ENCODE peak calls at places on chromosome 3, in four cellular contexts. One of them, this sample, is unnamed.

GRCh38 chr3:4520013-4520881 is 27.1 kb downstream of the ITPR1 start:
- DNase-seq in PC-3: no peak
- DNase-seq in spleen: no peak
- DNase-seq in endodermal cell: no peak
- DNase-seq in this sample: no peak

GRCh38 chr3:37607604-37608003 is 254.1 kb upstream of the CTDSPL start:
- DNase-seq in spleen: no peak
- DNase-seq in endodermal cell: no peak
- DNase-seq in PC-3: no peak
- DNase-seq in this sample: no peak

GRCh38 chr3:40970067-40970466 is 229.2 kb upstream of the CTNNB1 start:
- DNase-seq in PC-3: peak
- DNase-seq in spleen: no peak
- DNase-seq in endodermal cell: no peak
- DNase-seq in this sample: no peak

GRCh38 chr3:112378989-112379692 is 46.2 kb downstream of the CD200 start:
- DNase-seq in spleen: no peak
- DNase-seq in endodermal cell: no peak
- DNase-seq in PC-3: no peak
- DNase-seq in this sample: no peak

GRCh38 chr3:50154476-50154839 is 666 bp upstream of the SEMA3F start:
- DNase-seq in PC-3: no peak
- DNase-seq in spleen: no peak
- DNase-seq in endodermal cell: no peak
- DNase-seq in this sample: no peak

GRCh38 chr3:82627733-82628132 is 866.3 kb upstream of the GBE1 start:
- DNase-seq in spleen: no peak
- DNase-seq in endodermal cell: no peak
- DNase-seq in PC-3: no peak
- DNase-seq in this sample: no peak

GRCh38 chr3:14228611-14229470 is 50.2 kb downstream of the LSM3 start:
- DNase-seq in endodermal cell: peak
- DNase-seq in spleen: no peak
- DNase-seq in PC-3: peak
- DNase-seq in this sample: no peak

GRCh38 chr3:132285620-132285945 is 31.6 kb upstream of the ACP3 start:
- DNase-seq in spleen: no peak
- DNase-seq in PC-3: no peak
- DNase-seq in endodermal cell: no peak
- DNase-seq in this sample: no peak

GRCh38 chr3:74353039-74353438 is 261.4 kb downstream of the CNTN3 start:
- DNase-seq in spleen: no peak
- DNase-seq in PC-3: no peak
- DNase-seq in endodermal cell: peak
- DNase-seq in this sample: no peak

GRCh38 chr3:11201246-11202024 is 47.1 kb downstream of the HRH1 start:
- DNase-seq in endodermal cell: no peak
- DNase-seq in PC-3: peak
- DNase-seq in spleen: no peak
- DNase-seq in this sample: no peak

GRCh38 chr3:39327746-39328349 is 1.7 kb upstream of the CCR8 start:
- DNase-seq in PC-3: no peak
- DNase-seq in endodermal cell: no peak
- DNase-seq in spleen: no peak
- DNase-seq in this sample: no peak

GRCh38 chr3:171622126-171622525 is 161.9 kb upstream of the TNIK start:
- DNase-seq in endodermal cell: no peak
- DNase-seq in spleen: no peak
- DNase-seq in PC-3: no peak
- DNase-seq in this sample: no peak

GRCh38 chr3:126959921-126960603 is 22.9 kb upstream of the PLXNA1 start:
- DNase-seq in spleen: peak
- DNase-seq in endodermal cell: peak
- DNase-seq in PC-3: peak
- DNase-seq in this sample: no peak

GRCh38 chr3:73351423-73352071 is 273.2 kb downstream of the PDZRN3 start:
- DNase-seq in endodermal cell: no peak
- DNase-seq in spleen: no peak
- DNase-seq in PC-3: no peak
- DNase-seq in this sample: no peak

GRCh38 chr3:119571230-119571629 is 8.1 kb upstream of the ADPRH start:
- DNase-seq in endodermal cell: no peak
- DNase-seq in spleen: no peak
- DNase-seq in PC-3: no peak
- DNase-seq in this sample: no peak

GRCh38 chr3:55609230-55610100 is 122.4 kb upstream of the WNT5A start:
- DNase-seq in PC-3: peak
- DNase-seq in endodermal cell: no peak
- DNase-seq in spleen: no peak
- DNase-seq in this sample: peak

GRCh38 chr3:80688814-80689213 is 921.0 kb upstream of the ROBO1 start:
- DNase-seq in endodermal cell: no peak
- DNase-seq in PC-3: peak
- DNase-seq in spleen: no peak
- DNase-seq in this sample: no peak

GRCh38 chr3:66778107-66778506 is 220.0 kb upstream of the KBTBD8 start:
- DNase-seq in endodermal cell: no peak
- DNase-seq in PC-3: no peak
- DNase-seq in spleen: no peak
- DNase-seq in this sample: no peak

GRCh38 chr3:13229291-13229949 is 156.2 kb upstream of the IQSEC1 start:
- DNase-seq in PC-3: peak
- DNase-seq in endodermal cell: peak
- DNase-seq in spleen: no peak
- DNase-seq in this sample: peak

GRCh38 chr3:172280406-172281051 is 167.7 kb downstream of the GHSR start:
- DNase-seq in endodermal cell: no peak
- DNase-seq in PC-3: no peak
- DNase-seq in spleen: no peak
- DNase-seq in this sample: no peak

GRCh38 chr3:66037986-66038369 is 740 bp downstream of the MAGI1 start:
- DNase-seq in PC-3: no peak
- DNase-seq in spleen: no peak
- DNase-seq in endodermal cell: peak
- DNase-seq in this sample: peak

GRCh38 chr3:141793476-141794260 is 30.5 kb downstream of the GRK7 start:
- DNase-seq in PC-3: no peak
- DNase-seq in endodermal cell: peak
- DNase-seq in spleen: no peak
- DNase-seq in this sample: no peak

GRCh38 chr3:14141144-14141543 is 16.3 kb downstream of the TMEM43 start:
- DNase-seq in PC-3: no peak
- DNase-seq in spleen: no peak
- DNase-seq in endodermal cell: no peak
- DNase-seq in this sample: no peak

GRCh38 chr3:64242435-64242834 is 17.2 kb upstream of the PRICKLE2 start:
- DNase-seq in spleen: no peak
- DNase-seq in PC-3: no peak
- DNase-seq in endodermal cell: no peak
- DNase-seq in this sample: no peak

GRCh38 chr3:188179006-188179966 is 25.3 kb downstream of the LPP start:
- DNase-seq in PC-3: no peak
- DNase-seq in spleen: no peak
- DNase-seq in endodermal cell: no peak
- DNase-seq in this sample: no peak

GRCh38 chr3:190375250-190375649 is 12.7 kb upstream of the CLDN16 start:
- DNase-seq in spleen: no peak
- DNase-seq in PC-3: no peak
- DNase-seq in endodermal cell: no peak
- DNase-seq in this sample: no peak

DNA sequence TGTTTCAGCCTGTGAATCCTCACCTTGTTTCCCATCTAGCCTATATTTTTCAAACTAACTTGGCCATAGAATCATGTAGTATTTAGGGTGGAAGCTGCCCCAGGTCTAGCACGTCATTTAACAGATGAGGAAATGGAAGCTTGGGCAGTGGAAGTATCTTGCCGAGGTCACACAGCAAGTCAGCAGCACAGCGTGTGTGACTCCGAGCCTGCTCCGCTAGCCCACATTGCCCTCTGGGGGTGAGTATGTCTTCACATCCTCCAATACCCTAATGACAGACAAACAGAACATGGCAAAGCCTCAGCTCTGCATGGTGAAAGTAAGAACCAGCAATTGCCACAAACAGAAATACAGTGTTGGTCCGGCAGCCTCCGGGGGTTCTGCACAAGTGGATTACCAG is 2.2 kb upstream of the CCR5 start:
- DNase-seq in spleen: peak
- DNase-seq in PC-3: peak
- DNase-seq in endodermal cell: peak
- DNase-seq in this sample: peak
- H3K27ac ChIP-seq in spleen: no peak
- H3K27ac ChIP-seq in PC-3: no peak
- H3K27ac ChIP-seq in endodermal cell: no peak
- H3K27ac ChIP-seq in this sample: no peak

GRCh38 chr3:25782636-25782937 is 656 bp downstream of the NGLY1 start:
- DNase-seq in spleen: no peak
- DNase-seq in endodermal cell: no peak
- DNase-seq in PC-3: no peak
- DNase-seq in this sample: no peak

GRCh38 chr3:25781758-25782594 is 1.3 kb downstream of the NGLY1 start:
- DNase-seq in endodermal cell: no peak
- DNase-seq in PC-3: no peak
- DNase-seq in spleen: no peak
- DNase-seq in this sample: no peak

GRCh38 chr3:25784971-25785370 is 1.7 kb upstream of the NGLY1 start:
- DNase-seq in spleen: no peak
- DNase-seq in PC-3: no peak
- DNase-seq in endodermal cell: no peak
- DNase-seq in this sample: no peak

GRCh38 chr3:25782938-25783660 is at the start of gene NGLY1:
- DNase-seq in spleen: peak
- DNase-seq in PC-3: peak
- DNase-seq in endodermal cell: peak
- DNase-seq in this sample: peak

DNA sequence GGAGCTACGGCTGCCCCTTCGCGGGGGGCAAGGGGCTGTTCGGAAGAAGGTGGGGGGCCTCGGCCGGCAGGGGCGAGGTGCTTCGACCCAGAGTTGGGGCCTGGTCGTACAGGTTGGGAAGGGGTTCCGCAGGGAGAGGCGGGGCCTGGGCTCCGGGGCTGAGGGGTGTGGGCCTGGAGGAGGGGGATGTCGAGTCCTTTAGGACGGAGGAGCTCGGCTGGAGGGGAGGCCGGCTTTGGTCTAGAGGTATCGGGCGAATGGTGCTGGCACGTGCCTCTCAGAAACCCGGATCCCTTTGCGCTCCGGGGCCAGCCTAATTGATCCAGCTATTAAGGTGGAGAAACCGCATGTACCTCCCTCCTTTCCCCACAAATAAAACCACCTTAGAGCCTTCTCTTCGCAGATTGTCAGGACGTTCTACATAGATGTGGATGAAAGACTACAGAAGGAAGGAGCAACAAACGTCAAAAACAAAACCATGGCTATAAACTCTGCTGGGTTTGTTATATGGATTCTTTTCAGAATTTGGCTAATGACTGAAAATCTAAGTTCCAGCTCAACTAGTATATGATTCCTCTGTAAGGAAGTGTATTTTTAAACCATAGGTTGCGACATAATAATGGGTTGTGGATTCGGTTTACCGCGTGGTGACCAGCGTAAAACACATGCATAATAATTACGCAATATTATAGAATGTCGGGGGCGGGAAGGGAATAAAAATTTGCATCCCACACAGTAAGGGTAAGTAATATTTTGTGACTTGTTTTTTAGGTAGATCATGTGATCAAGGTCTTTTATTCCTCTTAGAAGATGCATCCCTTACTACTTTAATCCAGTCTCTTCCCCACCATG is 644 bp upstream of the NGLY1 start:
- DNase-seq in PC-3: peak
- DNase-seq in endodermal cell: peak
- DNase-seq in spleen: peak
- DNase-seq in this sample: peak
- H3K27ac ChIP-seq in PC-3: no peak
- H3K27ac ChIP-seq in endodermal cell: no peak
- H3K27ac ChIP-seq in spleen: peak
- H3K27ac ChIP-seq in this sample: peak

GRCh38 chr3:149411583-149411982 is 34.1 kb upstream of the TM4SF1 start:
- DNase-seq in spleen: no peak
- DNase-seq in PC-3: no peak
- DNase-seq in endodermal cell: no peak
- DNase-seq in this sample: no peak

GRCh38 chr3:149409351-149409750 is 31.9 kb upstream of the TM4SF1 start:
- DNase-seq in endodermal cell: no peak
- DNase-seq in spleen: no peak
- DNase-seq in PC-3: no peak
- DNase-seq in this sample: no peak

GRCh38 chr3:149403443-149403842 is 26.0 kb upstream of the TM4SF1 start:
- DNase-seq in PC-3: no peak
- DNase-seq in spleen: no peak
- DNase-seq in endodermal cell: no peak
- DNase-seq in this sample: no peak

GRCh38 chr3:149406244-149406752 is 28.8 kb upstream of the TM4SF1 start:
- DNase-seq in PC-3: no peak
- DNase-seq in spleen: no peak
- DNase-seq in endodermal cell: no peak
- DNase-seq in this sample: no peak

GRCh38 chr3:149407898-149408297 is 30.4 kb upstream of the TM4SF1 start:
- DNase-seq in spleen: no peak
- DNase-seq in PC-3: no peak
- DNase-seq in endodermal cell: no peak
- DNase-seq in this sample: no peak
- H3K27ac ChIP-seq in spleen: no peak
- H3K27ac ChIP-seq in PC-3: no peak
- H3K27ac ChIP-seq in endodermal cell: no peak
- H3K27ac ChIP-seq in this sample: no peak

DNA sequence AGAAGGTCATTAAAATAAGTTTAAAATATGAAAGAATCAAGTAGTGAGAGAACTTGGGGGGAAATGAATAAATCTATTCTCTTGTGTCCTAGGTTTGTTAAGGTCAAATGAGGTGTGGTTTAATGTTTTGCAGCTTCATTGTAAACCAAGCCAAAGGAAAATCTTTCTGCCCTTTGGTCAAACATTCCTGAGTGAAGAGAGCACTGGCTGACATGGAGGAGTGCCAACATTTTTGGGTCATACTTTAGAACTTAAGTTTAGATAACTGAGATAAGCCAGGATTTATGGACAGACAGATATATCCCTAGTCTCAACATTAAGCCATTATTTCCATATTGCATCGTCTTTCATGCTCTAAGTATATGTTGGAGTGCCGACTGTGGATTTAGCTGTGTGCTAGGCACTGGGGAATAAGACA is 66.4 kb downstream of the PTPRG start:
- DNase-seq in spleen: no peak
- DNase-seq in PC-3: peak
- DNase-seq in endodermal cell: no peak
- DNase-seq in this sample: no peak
- H3K27ac ChIP-seq in spleen: no peak
- H3K27ac ChIP-seq in PC-3: no peak
- H3K27ac ChIP-seq in endodermal cell: no peak
- H3K27ac ChIP-seq in this sample: no peak

This sample was measured in kidney.